ENCODE peak calls at places on chromosomes 7 and 10, in seven cellular contexts. G, W, J, X, M, O and P are unnamed samples.

GRCh38 chr10:62258926-62259325 is 9.7 kb downstream of the RTKN2 start:
- DNase-seq in G (no peak), W (no peak), J (no peak), X (no peak), M (no peak), O (no peak), P (no peak)

GRCh38 chr7:104328970-104329825 is 795 bp downstream of the LHFPL3 start:
- DNase-seq in G (peak), W (no peak), J (no peak), X (no peak), M (no peak), O (no peak), P (no peak)

GRCh38 chr7:7416031-7416968 is 119.4 kb downstream of the COL28A1 start:
- DNase-seq in G (no peak), W (no peak), J (no peak), X (no peak), M (peak), O (peak), P (no peak)

GRCh38 chr10:5945561-5946418 is 31.6 kb downstream of the IL15RA start:
- DNase-seq in G (no peak), W (no peak), J (peak), X (peak), M (peak), O (no peak), P (no peak)

GRCh38 chr10:46289209-46289810 is 2.5 kb downstream of the ANTXRL start:
- DNase-seq in G (no peak), W (no peak), J (no peak), X (peak), M (no peak), O (no peak), P (no peak)

GRCh38 chr10:132774905-132775863 is 10.8 kb downstream of the NKX6-2 start:
- DNase-seq in G (peak), W (no peak), J (no peak), X (no peak), M (no peak), O (no peak), P (no peak)

GRCh38 chr7:83301416-83301815 is 138.7 kb upstream of the PCLO start:
- DNase-seq in G (no peak), W (no peak), J (no peak), X (no peak), M (no peak), O (no peak), P (no peak)

GRCh38 chr7:73433924-73434700 is 534 bp downstream of the FZD9 start:
- DNase-seq in G (no peak), W (no peak), J (no peak), X (no peak), M (no peak), O (no peak), P (no peak)

GRCh38 chr10:102408728-102409603 is 9.6 kb downstream of the PSD start:
- DNase-seq in G (peak), W (peak), J (no peak), X (no peak), M (no peak), O (no peak), P (no peak)

GRCh38 chr10:131882151-131882550 is 18.7 kb upstream of the PPP2R2D start:
- DNase-seq in G (no peak), W (no peak), J (no peak), X (no peak), M (no peak), O (no peak), P (no peak)

GRCh38 chr7:11212816-11213215 is 239.1 kb downstream of the PHF14 start:
- DNase-seq in G (peak), W (no peak), J (no peak), X (no peak), M (no peak), O (no peak), P (no peak)

GRCh38 chr10:95787447-95787846 is 31.5 kb downstream of the ENTPD1 start:
- DNase-seq in G (no peak), W (no peak), J (no peak), X (no peak), M (no peak), O (no peak), P (no peak)

GRCh38 chr7:46810986-46811385 is 770.9 kb downstream of the TNS3 start:
- DNase-seq in G (no peak), W (no peak), J (no peak), X (no peak), M (no peak), O (no peak), P (no peak)

GRCh38 chr10:49200859-49201258 is 12.7 kb upstream of the TMEM273 start:
- DNase-seq in G (no peak), W (no peak), J (no peak), X (no peak), M (no peak), O (no peak), P (no peak)

GRCh38 chr10:127378628-127379027 is 170.5 kb upstream of the NPS start:
- DNase-seq in G (no peak), W (no peak), J (no peak), X (no peak), M (no peak), O (no peak), P (no peak)

GRCh38 chr7:30874656-30875317 is 36.9 kb upstream of the AQP1 start:
- DNase-seq in G (no peak), W (no peak), J (no peak), X (no peak), M (no peak), O (no peak), P (no peak)

GRCh38 chr10:62153191-62153590 is 115.5 kb downstream of the RTKN2 start:
- DNase-seq in G (no peak), W (no peak), J (no peak), X (no peak), M (no peak), O (no peak), P (no peak)

GRCh38 chr10:129523723-129524316 is 56.8 kb downstream of the MGMT start:
- DNase-seq in G (no peak), W (no peak), J (no peak), X (peak), M (no peak), O (no peak), P (no peak)

GRCh38 chr10:89466599-89467035 is 52.2 kb downstream of the IFIT5 start:
- DNase-seq in G (peak), W (no peak), J (no peak), X (no peak), M (peak), O (peak), P (no peak)

GRCh38 chr10:18216482-18216881 is 76.3 kb downstream of the CACNB2 start:
- DNase-seq in G (no peak), W (no peak), J (peak), X (no peak), M (no peak), O (no peak), P (no peak)

GRCh38 chr10:117167346-117168134 is 29.5 kb upstream of the VAX1 start:
- DNase-seq in G (no peak), W (no peak), J (no peak), X (no peak), M (no peak), O (no peak), P (no peak)

GRCh38 chr7:139870406-139870805 is 41.3 kb downstream of the TBXAS1 start:
- DNase-seq in G (no peak), W (no peak), J (no peak), X (peak), M (no peak), O (no peak), P (no peak)

GRCh38 chr10:132363921-132364593 is 32.1 kb downstream of the LRRC27 start:
- DNase-seq in G (peak), W (no peak), J (no peak), X (peak), M (no peak), O (no peak), P (no peak)

GRCh38 chr10:93992400-93993030 is 1.2 kb upstream of the PLCE1 start:
- DNase-seq in G (no peak), W (no peak), J (no peak), X (no peak), M (no peak), O (no peak), P (no peak)

GRCh38 chr7:124263232-124263827 is 230.5 kb upstream of the TMEM229A start:
- DNase-seq in G (no peak), W (no peak), J (no peak), X (no peak), M (no peak), O (peak), P (peak)

GRCh38 chr10:25159591-25159990 is 15.2 kb upstream of the GPR158 start:
- DNase-seq in G (no peak), W (no peak), J (no peak), X (no peak), M (no peak), O (no peak), P (no peak)

GRCh38 chr7:2006231-2006771 is 226.4 kb downstream of the MAD1L1 start:
- DNase-seq in G (no peak), W (no peak), J (peak), X (peak), M (no peak), O (no peak), P (no peak)

GRCh38 chr7:140625908-140626868 is 14.4 kb downstream of the DENND2A start:
- DNase-seq in G (peak), W (no peak), J (peak), X (peak), M (peak), O (no peak), P (no peak)

GRCh38 chr7:23067271-23067670 is 38.3 kb upstream of the KLHL7 start:
- DNase-seq in G (no peak), W (no peak), J (no peak), X (no peak), M (no peak), O (no peak), P (no peak)

GRCh38 chr10:13891542-13892431 is 305.0 kb downstream of the PRPF18 start:
- DNase-seq in G (peak), W (no peak), J (peak), X (no peak), M (peak), O (no peak), P (no peak)

GRCh38 chr10:78898341-78899097 is 170.2 kb upstream of the ZMIZ1 start:
- DNase-seq in G (no peak), W (no peak), J (no peak), X (peak), M (no peak), O (no peak), P (no peak)

GRCh38 chr10:59388577-59388976 is 26.2 kb upstream of the FAM13C start:
- DNase-seq in G (no peak), W (no peak), J (no peak), X (no peak), M (no peak), O (no peak), P (no peak)

GRCh38 chr7:137667633-137668387 is 179.0 kb downstream of the DGKI start:
- DNase-seq in G (no peak), W (no peak), J (no peak), X (no peak), M (peak), O (no peak), P (no peak)